ENCODE peak calls at places on chromosomes 13 and 19, in four cellular contexts. P is CD4-positive, alpha-beta memory T cell; M is stimulated activated CD8-positive, alpha-beta memory T cell treated with anti-CD3 and anti-CD28 coated beads, Interleukin-4, amount 100 ng/mL, for 1 hour; U is mesendoderm. Z is an unnamed sample.

GRCh38 chr13:76289558-76289957 is 596.6 kb downstream of the KCTD12 start:
- DNase-seq in P (no peak), U (no peak), M (no peak), Z (peak; percentile 81)

GRCh38 chr13:21541980-21542379 is 62.0 kb downstream of the MICU2 start:
- DNase-seq in P (no peak), M (no peak), U (no peak), Z (no peak)

GRCh38 chr13:111510502-111511218 is 190.2 kb downstream of the TEX29 start:
- DNase-seq in P (no peak), U (no peak), M (no peak), Z (no peak)

GRCh38 chr19:40116075-40116474 is 25.3 kb upstream of the ZNF780A start:
- DNase-seq in M (no peak), U (no peak), P (no peak), Z (no peak)

GRCh38 chr19:2887391-2887914 is 13.3 kb upstream of the ZNF57 start:
- DNase-seq in U (peak; percentile 81), M (no peak), P (peak; percentile 33), Z (peak; percentile 74)

GRCh38 chr19:49469828-49470614 is 4.0 kb upstream of the FLT3LG start:
- DNase-seq in P (peak; percentile 78), M (peak; percentile 42), U (no peak), Z (peak; percentile 76)

GRCh38 chr13:46552888-46553520 is at the start of gene LRCH1:
- DNase-seq in U (peak; percentile 95), M (peak; percentile 60), P (peak; percentile 83), Z (peak; percentile 80)

GRCh38 chr19:15141143-15141542 is 33.9 kb downstream of the SYDE1 start:
- DNase-seq in U (no peak), M (no peak), P (no peak), Z (no peak)

GRCh38 chr13:90594694-90595093 is 752.8 kb upstream of the MIR17HG start:
- DNase-seq in U (peak; percentile 60), P (no peak), M (no peak), Z (no peak)

GRCh38 chr13:101649490-101650126 is 197.1 kb downstream of the ITGBL1 start:
- DNase-seq in P (no peak), U (no peak), M (no peak), Z (no peak)

GRCh38 chr13:30577381-30577780 is 40.3 kb upstream of the USPL1 start:
- DNase-seq in P (peak; percentile 19), U (peak; percentile 36), M (no peak), Z (no peak)

GRCh38 chr13:27130223-27131015 is 41.2 kb downstream of the USP12 start:
- DNase-seq in M (no peak), P (no peak), U (no peak), Z (no peak)

GRCh38 chr13:37914781-37915391 is 45.3 kb upstream of the TRPC4 start:
- DNase-seq in P (no peak), U (peak; percentile 45), M (no peak), Z (no peak)

GRCh38 chr19:18453269-18454024 is 15.5 kb upstream of the ISYNA1 start:
- DNase-seq in P (no peak), U (no peak), M (no peak), Z (no peak)

GRCh38 chr13:21925720-21926119 is 254.8 kb downstream of the FGF9 start:
- DNase-seq in P (no peak), U (peak; percentile 17), M (no peak), Z (no peak)

GRCh38 chr19:45333609-45334303 is 6.8 kb upstream of the KLC3 start:
- DNase-seq in M (no peak), P (no peak), U (no peak), Z (no peak)

GRCh38 chr19:10105241-10106099 is 692 bp upstream of the PPAN start:
- DNase-seq in P (no peak), M (peak; percentile 60), U (no peak), Z (no peak)

GRCh38 chr19:51020988-51021651 is 1.6 kb upstream of the KLK10 start:
- DNase-seq in P (peak; percentile 20), M (no peak), U (peak; percentile 57), Z (peak; percentile 19)

GRCh38 chr19:12578641-12579040 is 27.4 kb upstream of the ZNF564 start:
- DNase-seq in M (no peak), P (no peak), U (no peak), Z (no peak)

GRCh38 chr13:84925443-84925842 is 873.8 kb downstream of the SLITRK6 start:
- DNase-seq in M (no peak), U (no peak), P (no peak), Z (no peak)

GRCh38 chr19:48511800-48512503 is at the start of gene LMTK3:
- DNase-seq in P (peak; percentile 87), M (no peak), U (peak; percentile 83), Z (peak; percentile 62)

GRCh38 chr19:5143471-5144411 is 174.8 kb downstream of the KDM4B start:
- DNase-seq in M (no peak), U (no peak), P (no peak), Z (no peak)

GRCh38 chr19:31139871-31140505 is 209.2 kb downstream of the TSHZ3 start:
- DNase-seq in P (no peak), M (no peak), U (no peak), Z (no peak)

GRCh38 chr13:72397265-72397664 is 330.2 kb downstream of the MZT1 start:
- DNase-seq in M (no peak), P (no peak), U (no peak), Z (no peak)

GRCh38 chr13:47117268-47117667 is 220.4 kb upstream of the HTR2A start:
- DNase-seq in P (no peak), U (no peak), M (no peak), Z (no peak)

GRCh38 chr13:41418027-41418426 is 39.3 kb upstream of the RGCC start:
- DNase-seq in P (no peak), U (no peak), M (no peak), Z (no peak)

GRCh38 chr13:32537580-32538233 is 888 bp downstream of the N4BP2L2 start:
- DNase-seq in U (peak; percentile 40), M (no peak), P (no peak), Z (no peak)